ENCODE peak calls at places on chromosomes 2 and 18, in five cellular contexts. M is A549, W is K562, H is GM12878, V is HepG2. S is an unnamed sample.

GRCh38 chr18:32200766-32201165 is 10.9 kb downstream of the MEP1B start:
- DNase-seq in M (no peak), W (no peak), H (no peak), V (no peak), S (no peak)

GRCh38 chr2:29691386-29691950 is 229.9 kb downstream of the ALK start:
- DNase-seq in M (no peak), W (no peak), H (no peak), V (no peak), S (no peak)

GRCh38 chr2:236400046-236400574 is 135.9 kb upstream of the ASB18 start:
- DNase-seq in M (no peak), W (no peak), H (no peak), V (no peak), S (no peak)

GRCh38 chr18:32542221-32542798 is 71.6 kb upstream of the GAREM1 start:
- DNase-seq in M (no peak), W (no peak), H (no peak), V (no peak), S (no peak)

GRCh38 chr2:231926180-231926741 is at the start of gene NPPC:
- DNase-seq in M (peak), W (peak), H (no peak), V (peak), S (peak)

GRCh38 chr2:205909194-205909572 is 176.8 kb downstream of the INO80D start:
- DNase-seq in M (no peak), W (no peak), H (no peak), V (no peak), S (no peak)

GRCh38 chr18:13241083-13241892 is 22.7 kb downstream of the LDLRAD4 start:
- DNase-seq in M (no peak), W (no peak), H (no peak), V (no peak), S (no peak)

GRCh38 chr2:23363831-23364230 is 21.1 kb upstream of the KLHL29 start:
- DNase-seq in M (no peak), W (no peak), H (no peak), V (no peak), S (no peak)

GRCh38 chr2:230974096-230974913 is 21.6 kb upstream of the SPATA3 start:
- DNase-seq in M (no peak), W (no peak), H (peak), V (no peak), S (no peak)

GRCh38 chr2:56168163-56168562 is 15.6 kb upstream of the CCDC85A start:
- DNase-seq in M (no peak), W (no peak), H (no peak), V (no peak), S (no peak)

GRCh38 chr2:224039080-224039769 is at the start of gene SERPINE2:
- DNase-seq in M (peak), W (no peak), H (no peak), V (no peak), S (no peak)

GRCh38 chr2:134140251-134140661 is 113.6 kb upstream of the MGAT5 start:
- DNase-seq in M (no peak), W (no peak), H (no peak), V (no peak), S (no peak)

GRCh38 chr18:5980721-5981120 is 85.4 kb upstream of the TMEM200C start:
- DNase-seq in M (no peak), W (no peak), H (no peak), V (no peak), S (peak)

GRCh38 chr2:143171817-143172216 is 42.6 kb downstream of the ARHGAP15 start:
- DNase-seq in M (no peak), W (no peak), H (no peak), V (no peak), S (no peak)

GRCh38 chr2:239930871-239931771 is 94.0 kb downstream of the NDUFA10 start:
- DNase-seq in M (no peak), W (no peak), H (no peak), V (no peak), S (no peak)

GRCh38 chr2:31297751-31298150 is 63.8 kb downstream of the EHD3 start:
- DNase-seq in M (peak), W (no peak), H (no peak), V (no peak), S (no peak)

GRCh38 chr18:25351773-25352628 is at the start of gene ZNF521:
- DNase-seq in M (no peak), W (peak), H (no peak), V (peak), S (peak)

GRCh38 chr18:47118986-47119385 is 31.3 kb downstream of the HDHD2 start:
- DNase-seq in M (no peak), W (no peak), H (no peak), V (no peak), S (no peak)

GRCh38 chr2:197131558-197131855 is 179.1 kb downstream of the ANKRD44 start:
- DNase-seq in M (no peak), W (no peak), H (no peak), V (no peak), S (no peak)

GRCh38 chr2:106745468-106745867 is 140.5 kb downstream of the ST6GAL2 start:
- DNase-seq in M (no peak), W (no peak), H (no peak), V (no peak), S (no peak)

GRCh38 chr2:100941646-100942240 is 60.3 kb upstream of the RPL31 start:
- DNase-seq in M (no peak), W (no peak), H (no peak), V (no peak), S (no peak)

GRCh38 chr2:167767858-167768257 is 479.5 kb downstream of the STK39 start:
- DNase-seq in M (no peak), W (no peak), H (no peak), V (no peak), S (no peak)

GRCh38 chr2:10575566-10576300 is 114.0 kb downstream of the NOL10 start:
- DNase-seq in M (peak), W (no peak), H (no peak), V (no peak), S (no peak)

DNA sequence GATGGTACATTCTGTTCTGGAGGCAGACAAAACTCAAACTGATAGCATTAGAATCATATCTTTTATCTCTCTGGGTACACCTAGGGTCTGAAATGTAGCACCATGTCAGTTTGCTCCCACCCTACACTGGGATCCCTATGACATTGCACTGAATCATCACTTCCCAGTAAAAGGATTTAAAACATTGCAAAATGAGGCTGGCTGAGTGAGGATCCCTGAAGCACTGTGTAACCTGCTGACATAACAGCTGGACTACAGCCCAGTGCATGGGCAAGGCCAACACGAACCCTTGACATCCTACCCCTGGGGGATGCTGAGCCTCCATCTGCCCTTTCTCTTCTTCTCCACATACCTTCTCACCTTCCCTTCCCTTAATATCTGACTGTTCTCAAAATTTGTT is 253.2 kb downstream of the TTC32 start:
- DNase-seq in M (peak), W (no peak), H (no peak), V (no peak), S (no peak)
- TF ChIP-seq HDAC2 in M (no peak), W (no peak), H (no peak), V (no peak), S (no peak)

DNA sequence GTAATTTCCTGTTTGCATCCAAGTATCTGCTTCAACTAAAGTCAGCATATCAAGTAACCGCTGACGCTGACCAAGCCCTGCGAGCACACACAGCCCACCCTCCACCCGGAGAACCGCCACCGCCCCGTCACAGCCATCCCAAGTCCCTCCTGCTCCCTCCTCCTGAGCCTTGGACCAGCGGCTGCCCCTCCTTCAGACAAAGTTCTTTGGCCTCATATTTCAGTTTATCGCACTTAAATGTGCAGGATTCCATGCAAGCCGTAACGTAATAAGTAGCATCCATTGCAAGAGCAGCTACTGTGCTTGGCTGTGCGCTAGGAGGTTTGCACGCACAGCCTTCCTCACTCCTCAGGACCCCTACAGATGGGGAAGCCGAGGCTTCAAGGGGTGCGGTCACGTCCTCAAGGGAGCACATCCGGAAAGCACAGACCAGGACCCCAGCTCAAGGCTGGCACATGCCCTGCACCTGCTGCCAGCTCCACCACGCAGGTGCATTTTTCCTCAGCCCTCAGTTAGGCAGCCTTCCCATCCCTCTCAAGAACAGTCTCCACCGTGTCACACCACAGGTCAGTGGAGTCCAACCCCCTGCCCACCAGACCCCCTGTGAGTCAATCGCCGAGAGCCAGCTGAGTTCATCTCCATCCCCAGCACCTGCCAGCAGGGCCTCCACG is 17.1 kb downstream of the PXDN start:
- DNase-seq in M (no peak), W (no peak), H (no peak), V (no peak), S (no peak)
- TF ChIP-seq HDAC2 in M (no peak), W (no peak), H (no peak), V (no peak), S (no peak)

GRCh38 chr2:95392320-95392719 is 10.2 kb upstream of the FAHD2A start:
- DNase-seq in M (no peak), W (no peak), H (no peak), V (no peak), S (no peak)

GRCh38 chr2:95389256-95390119 is 13.0 kb upstream of the FAHD2A start:
- DNase-seq in M (peak), W (peak), H (no peak), V (no peak), S (peak)

GRCh38 chr2:95391641-95392310 is 10.7 kb upstream of the FAHD2A start:
- DNase-seq in M (no peak), W (no peak), H (no peak), V (peak), S (no peak)

GRCh38 chr2:95390272-95390880 is 12.1 kb upstream of the FAHD2A start:
- DNase-seq in M (no peak), W (no peak), H (no peak), V (peak), S (no peak)

DNA sequence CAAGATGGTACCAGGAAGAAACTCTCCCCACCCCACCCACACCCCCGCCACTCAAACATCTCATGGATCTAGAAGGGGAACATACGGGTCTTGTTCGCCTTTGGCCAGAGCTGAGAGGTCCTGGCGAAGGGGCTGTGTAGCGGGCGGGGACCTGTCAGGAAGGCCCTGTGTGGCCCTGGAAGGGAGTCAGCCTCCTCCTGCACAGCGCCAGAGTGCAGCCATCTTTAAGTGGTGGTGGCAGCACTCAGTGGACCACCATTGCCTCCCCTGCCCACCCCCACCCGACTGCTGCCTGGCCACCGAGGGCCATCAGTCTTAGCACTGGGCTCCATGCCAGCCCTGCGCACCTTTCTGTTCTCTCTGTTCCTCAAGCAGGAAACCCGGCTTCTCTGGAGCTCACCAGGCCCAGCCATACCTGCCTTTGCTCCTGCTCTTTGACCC is 11.6 kb upstream of the FAHD2A start:
- DNase-seq in M (no peak), W (no peak), H (no peak), V (no peak), S (no peak)
- TF ChIP-seq HDAC2 in M (no peak), W (no peak), H (no peak), V (no peak), S (no peak)

GRCh38 chr18:63161032-63161727 is 158.4 kb downstream of the BCL2 start:
- DNase-seq in M (no peak), W (no peak), H (peak), V (no peak), S (no peak)

GRCh38 chr18:63160172-63160995 is 159.2 kb downstream of the BCL2 start:
- DNase-seq in M (no peak), W (no peak), H (peak), V (no peak), S (no peak)

GRCh38 chr18:63162271-63163014 is 157.1 kb downstream of the BCL2 start:
- DNase-seq in M (no peak), W (no peak), H (peak), V (no peak), S (no peak)

GRCh38 chr18:63159590-63159989 is 160.0 kb downstream of the BCL2 start:
- DNase-seq in M (no peak), W (no peak), H (peak), V (no peak), S (no peak)

GRCh38 chr18:63161728-63162195 is 157.8 kb downstream of the BCL2 start:
- DNase-seq in M (peak), W (peak), H (peak), V (peak), S (no peak)
- TF ChIP-seq HDAC2 in M (no peak), W (peak), H (no peak), V (no peak), S (no peak)

GRCh38 chr2:136024185-136024584 is 38.8 kb upstream of the DARS1 start:
- DNase-seq in M (no peak), W (no peak), H (no peak), V (no peak), S (no peak)

GRCh38 chr2:136022747-136023146 is 37.3 kb upstream of the DARS1 start:
- DNase-seq in M (no peak), W (no peak), H (no peak), V (no peak), S (no peak)

GRCh38 chr2:136024616-136025015 is 39.2 kb upstream of the DARS1 start:
- DNase-seq in M (no peak), W (no peak), H (no peak), V (no peak), S (no peak)

GRCh38 chr2:136023416-136023815 is 38.0 kb upstream of the DARS1 start:
- DNase-seq in M (no peak), W (no peak), H (no peak), V (peak), S (no peak)

DNA sequence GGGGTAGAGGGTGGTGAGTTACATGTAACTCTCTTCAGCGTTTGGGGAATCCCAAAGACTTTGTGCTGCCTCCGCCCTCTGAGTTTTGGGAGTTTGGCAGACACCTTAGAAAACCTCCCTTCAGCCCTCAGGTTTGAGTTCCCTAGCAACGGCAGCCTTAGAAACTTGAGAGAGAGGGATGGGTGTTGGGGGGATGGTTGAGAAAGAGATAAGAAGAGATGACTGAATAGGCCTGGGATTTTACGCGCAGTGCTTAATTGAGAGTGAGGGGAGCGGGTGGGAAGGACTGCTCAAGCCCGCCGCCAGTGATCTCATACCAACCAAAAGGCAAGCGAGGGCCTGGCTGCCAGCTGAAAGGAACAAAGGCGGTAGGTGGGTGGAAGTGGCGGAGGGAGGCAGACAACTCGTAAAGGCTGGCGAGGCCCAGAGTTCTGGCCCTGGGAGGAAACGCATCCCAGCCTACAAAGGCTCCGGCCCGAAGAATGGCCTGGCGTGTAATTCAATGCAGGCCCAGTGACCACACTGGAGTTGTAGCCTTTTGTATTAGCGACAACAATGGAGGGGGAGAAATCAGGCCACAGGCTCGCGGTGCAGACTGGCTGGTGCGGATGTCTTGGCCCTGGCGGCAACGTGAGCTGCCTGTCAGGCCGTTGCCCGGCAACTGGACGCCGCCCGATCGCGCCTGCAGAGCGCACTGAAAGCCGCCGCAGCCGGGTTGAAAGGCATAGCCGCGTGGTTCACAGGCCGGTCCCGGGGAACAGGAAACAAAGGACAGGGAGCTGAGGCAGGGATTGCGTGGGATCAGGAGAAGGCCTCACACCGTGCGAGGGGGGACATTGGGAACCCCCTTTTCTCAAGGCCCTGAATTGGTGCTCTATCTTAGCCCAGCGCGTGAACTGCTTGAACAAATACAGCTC is 39.9 kb upstream of the DARS1 start:
- DNase-seq in M (no peak), W (peak), H (no peak), V (no peak), S (peak)
- TF ChIP-seq HDAC2 in M (no peak), W (no peak), H (no peak), V (no peak), S (peak)

GRCh38 chr2:14494759-14495158 is 137.8 kb upstream of the LRATD1 start:
- DNase-seq in M (no peak), W (no peak), H (no peak), V (no peak), S (no peak)

DNA sequence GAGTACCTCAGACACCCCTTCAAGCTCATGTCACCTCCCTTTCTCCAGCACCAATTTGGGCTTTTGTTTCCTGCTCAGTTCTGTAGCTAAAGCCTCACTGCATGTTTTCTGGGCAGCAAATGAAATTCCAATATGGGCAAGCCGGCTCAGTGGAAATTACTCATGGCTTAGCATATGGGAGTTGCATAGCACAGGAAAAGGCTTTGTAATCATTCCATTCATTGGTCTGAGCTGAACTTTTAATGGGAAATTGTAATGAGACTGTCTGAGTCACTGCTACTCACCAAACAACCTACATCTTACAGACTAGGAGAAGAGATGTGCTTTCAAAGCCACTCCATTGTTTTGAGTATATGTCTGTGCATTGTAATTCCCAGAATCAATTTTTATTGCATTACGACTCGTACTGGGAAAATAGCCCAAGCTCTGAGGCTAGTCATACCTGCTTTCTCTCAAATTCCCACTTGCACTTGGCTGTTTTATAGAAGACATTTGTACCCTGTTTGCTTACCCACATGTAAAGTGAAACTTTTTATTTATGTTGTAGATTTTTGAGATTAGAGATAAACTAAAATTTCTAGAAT is 139.5 kb upstream of the LRATD1 start:
- DNase-seq in M (no peak), W (no peak), H (no peak), V (no peak), S (peak)
- TF ChIP-seq HDAC2 in M (no peak), W (no peak), H (no peak), V (no peak), S (no peak)

GRCh38 chr2:226603606-226604005 is 196.0 kb downstream of the IRS1 start:
- DNase-seq in M (no peak), W (no peak), H (no peak), V (no peak), S (no peak)

GRCh38 chr2:226600184-226600583 is 199.4 kb downstream of the IRS1 start:
- DNase-seq in M (no peak), W (no peak), H (no peak), V (peak), S (no peak)

GRCh38 chr2:226607379-226607778 is 192.2 kb downstream of the IRS1 start:
- DNase-seq in M (no peak), W (no peak), H (no peak), V (no peak), S (no peak)

GRCh38 chr2:226605642-226606041 is 194.0 kb downstream of the IRS1 start:
- DNase-seq in M (no peak), W (no peak), H (no peak), V (no peak), S (no peak)

GRCh38 chr2:226601881-226602280 is 197.7 kb downstream of the IRS1 start:
- DNase-seq in M (no peak), W (no peak), H (no peak), V (no peak), S (no peak)
- TF ChIP-seq HDAC2 in M (no peak), W (no peak), H (no peak), V (no peak), S (no peak)

S was measured in H1.